ENCODE peak calls at places on chromosomes 6 and 20, in seven cellular contexts. A, C, G, I, X, U and S are unnamed samples.

GRCh38 chr20:11585752-11586352 is 331.8 kb upstream of the BTBD3 start:
- DNase-seq in A (no peak), C (peak), G (no peak), I (peak), X (no peak), U (no peak), S (no peak)

GRCh38 chr20:34891166-34892062 is 15.0 kb downstream of the ACSS2 start:
- DNase-seq in A (no peak), C (peak), G (no peak), I (no peak), X (no peak), U (no peak), S (no peak)

GRCh38 chr20:63178889-63179751 is 36.8 kb downstream of the YTHDF1 start:
- DNase-seq in A (no peak), C (peak), G (no peak), I (no peak), X (peak), U (peak), S (peak)

GRCh38 chr20:51687071-51687470 is 81.1 kb downstream of the ATP9A start:
- DNase-seq in A (no peak), C (peak), G (no peak), I (no peak), X (no peak), U (no peak), S (no peak)

GRCh38 chr6:146433881-146434741 is 109.5 kb upstream of the RAB32 start:
- DNase-seq in A (no peak), C (no peak), G (no peak), I (no peak), X (peak), U (no peak), S (peak)

GRCh38 chr6:105348897-105349296 is 54.0 kb downstream of the PREP start:
- DNase-seq in A (no peak), C (no peak), G (no peak), I (no peak), X (no peak), U (no peak), S (no peak)

GRCh38 chr6:35343092-35343834 is 905 bp downstream of the PPARD start:
- DNase-seq in A (no peak), C (no peak), G (no peak), I (no peak), X (peak), U (no peak), S (no peak)

GRCh38 chr6:5157744-5158143 is 72.6 kb downstream of the PPP1R3G start:
- DNase-seq in A (no peak), C (no peak), G (no peak), I (no peak), X (peak), U (no peak), S (no peak)

GRCh38 chr6:169702640-169703246 is 817 bp downstream of the C6orf120 start:
- DNase-seq in A (no peak), C (no peak), G (no peak), I (peak), X (peak), U (no peak), S (no peak)

GRCh38 chr6:32947552-32948465 is 5.1 kb downstream of the HLA-DMA start:
- DNase-seq in A (peak), C (peak), G (peak), I (peak), X (peak), U (no peak), S (peak)

GRCh38 chr6:72974276-72974675 is 251.0 kb downstream of the KHDC1L start:
- DNase-seq in A (no peak), C (no peak), G (no peak), I (no peak), X (no peak), U (no peak), S (no peak)

GRCh38 chr20:433300-433975 is 25.3 kb downstream of the RBCK1 start:
- DNase-seq in A (no peak), C (no peak), G (peak), I (no peak), X (no peak), U (no peak), S (no peak)

GRCh38 chr6:69732640-69733039 is 64.2 kb downstream of the LMBRD1 start:
- DNase-seq in A (no peak), C (no peak), G (peak), I (no peak), X (no peak), U (peak), S (no peak)

GRCh38 chr6:43804550-43805223 is 34.7 kb downstream of the VEGFA start:
- DNase-seq in A (no peak), C (no peak), G (no peak), I (peak), X (no peak), U (no peak), S (no peak)

GRCh38 chr20:23686046-23686750 is 2.6 kb downstream of the CST4 start:
- DNase-seq in A (no peak), C (no peak), G (no peak), I (no peak), X (no peak), U (no peak), S (no peak)

GRCh38 chr6:12458558-12458957 is 168.4 kb downstream of the EDN1 start:
- DNase-seq in A (no peak), C (no peak), G (no peak), I (no peak), X (no peak), U (no peak), S (no peak)

GRCh38 chr6:4586469-4586859 is 189.7 kb upstream of the CDYL start:
- DNase-seq in A (no peak), C (no peak), G (no peak), I (no peak), X (no peak), U (no peak), S (no peak)

GRCh38 chr6:22444335-22444734 is 125.0 kb upstream of the HDGFL1 start:
- DNase-seq in A (no peak), C (no peak), G (no peak), I (no peak), X (no peak), U (no peak), S (no peak)

GRCh38 chr6:96812077-96812703 is 25.1 kb downstream of the GPR63 start:
- DNase-seq in A (no peak), C (no peak), G (no peak), I (no peak), X (no peak), U (no peak), S (no peak)

GRCh38 chr20:45833883-45834796 is 541 bp downstream of the SNX21 start:
- DNase-seq in A (peak), C (no peak), G (no peak), I (peak), X (peak), U (peak), S (peak)

GRCh38 chr6:34346175-34347119 is 46.0 kb downstream of the NUDT3 start:
- DNase-seq in A (no peak), C (no peak), G (peak), I (no peak), X (no peak), U (no peak), S (no peak)

GRCh38 chr6:11645016-11645415 is 107.5 kb downstream of the TMEM170B start:
- DNase-seq in A (no peak), C (no peak), G (no peak), I (no peak), X (no peak), U (no peak), S (no peak)

GRCh38 chr6:106309766-106310373 is 15.7 kb downstream of the ATG5 start:
- DNase-seq in A (no peak), C (peak), G (no peak), I (peak), X (no peak), U (no peak), S (peak)

GRCh38 chr6:142045380-142046270 is 87.1 kb upstream of the GJE1 start:
- DNase-seq in A (no peak), C (peak), G (no peak), I (no peak), X (no peak), U (no peak), S (no peak)

GRCh38 chr6:74578339-74578738 is 627.5 kb downstream of the COL12A1 start:
- DNase-seq in A (no peak), C (no peak), G (no peak), I (no peak), X (no peak), U (no peak), S (no peak)

GRCh38 chr6:5996701-5997419 is 9.9 kb downstream of the NRN1 start:
- DNase-seq in A (no peak), C (no peak), G (no peak), I (no peak), X (peak), U (no peak), S (no peak)

GRCh38 chr6:64895945-64896344 is 811.1 kb downstream of the EYS start:
- DNase-seq in A (no peak), C (no peak), G (no peak), I (no peak), X (no peak), U (no peak), S (no peak)
- TF ChIP-seq JUND in A (no peak), C (no peak), G (no peak), I (no peak), X (no peak), U (no peak), S (no peak)

GRCh38 chr20:44309763-44310663 is 989 bp downstream of the FITM2 start:
- DNase-seq in A (no peak), C (no peak), G (no peak), I (no peak), X (no peak), U (peak), S (no peak)

GRCh38 chr20:44310664-44311639 is at the start of gene FITM2:
- DNase-seq in A (peak), C (peak), G (peak), I (peak), X (peak), U (peak), S (peak)

GRCh38 chr20:44319880-44320422 is 8.9 kb upstream of the FITM2 start:
- DNase-seq in A (no peak), C (no peak), G (no peak), I (no peak), X (no peak), U (no peak), S (no peak)

DNA sequence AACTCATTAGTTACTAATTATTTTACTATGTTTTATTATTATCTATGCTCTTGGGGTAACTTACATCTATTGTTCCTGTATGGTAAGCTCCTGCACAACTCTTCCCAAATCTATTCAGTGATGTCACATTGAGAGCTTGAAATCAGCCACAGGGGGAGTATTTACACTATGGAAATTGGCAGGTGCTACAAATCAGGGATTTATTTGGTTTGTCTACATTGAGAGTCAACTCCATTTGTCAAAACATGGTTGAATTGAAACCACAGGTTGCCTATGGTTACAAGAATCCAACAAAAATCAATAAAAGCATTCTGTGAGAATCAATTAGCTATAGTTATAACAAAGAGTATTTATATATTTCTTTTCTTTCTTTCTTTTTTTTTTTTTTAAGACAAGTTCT is 3.9 kb upstream of the FITM2 start:
- DNase-seq in A (no peak), C (no peak), G (no peak), I (no peak), X (no peak), U (no peak), S (no peak)
- TF ChIP-seq JUND in A (no peak), C (no peak), G (no peak), I (no peak), X (no peak), U (no peak), S (no peak)

DNA sequence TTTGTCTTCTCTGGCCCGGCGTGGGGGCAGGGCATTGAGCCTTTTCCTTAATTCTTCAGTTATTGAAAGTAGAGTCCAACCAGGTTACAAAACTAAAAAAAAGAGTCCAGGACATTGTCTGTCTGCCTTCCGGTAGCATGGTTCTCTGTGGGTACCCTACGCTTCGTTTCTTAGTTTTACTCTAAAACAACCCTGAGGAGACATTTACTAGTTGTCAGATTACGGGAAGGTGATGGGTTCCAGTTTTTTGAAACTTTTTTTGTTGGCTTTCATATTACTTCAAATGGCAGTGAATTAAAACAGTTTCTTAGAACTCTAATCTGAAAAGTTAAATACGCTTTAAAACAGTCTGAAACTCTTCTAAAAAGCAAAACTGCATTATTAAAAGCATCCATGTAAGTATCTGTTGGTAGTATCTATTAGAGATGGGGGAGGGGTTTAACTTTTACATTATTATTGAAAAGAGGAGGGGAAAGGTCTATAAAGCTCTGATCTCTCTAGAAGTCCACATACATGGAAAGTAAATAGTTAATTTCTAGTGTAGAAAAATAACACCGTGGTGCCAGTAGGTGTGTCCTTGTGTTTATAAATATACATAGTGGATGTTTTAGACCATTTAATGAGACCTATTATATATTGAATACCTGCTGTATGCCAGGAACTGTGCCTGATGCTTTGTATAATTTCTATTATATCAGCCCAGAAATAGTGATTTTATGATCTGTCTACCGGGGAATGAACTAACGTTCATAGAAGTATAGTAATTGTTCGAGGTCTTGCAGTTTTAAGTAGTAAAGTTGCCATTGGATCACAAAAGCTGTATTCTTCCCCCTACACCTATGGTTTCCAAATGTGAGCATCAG is 2.3 kb downstream of the BICRAL start:
- DNase-seq in A (no peak), C (no peak), G (no peak), I (no peak), X (no peak), U (peak), S (no peak)
- TF ChIP-seq JUND in A (no peak), C (no peak), G (no peak), I (no peak), X (no peak), U (no peak), S (no peak)

DNA sequence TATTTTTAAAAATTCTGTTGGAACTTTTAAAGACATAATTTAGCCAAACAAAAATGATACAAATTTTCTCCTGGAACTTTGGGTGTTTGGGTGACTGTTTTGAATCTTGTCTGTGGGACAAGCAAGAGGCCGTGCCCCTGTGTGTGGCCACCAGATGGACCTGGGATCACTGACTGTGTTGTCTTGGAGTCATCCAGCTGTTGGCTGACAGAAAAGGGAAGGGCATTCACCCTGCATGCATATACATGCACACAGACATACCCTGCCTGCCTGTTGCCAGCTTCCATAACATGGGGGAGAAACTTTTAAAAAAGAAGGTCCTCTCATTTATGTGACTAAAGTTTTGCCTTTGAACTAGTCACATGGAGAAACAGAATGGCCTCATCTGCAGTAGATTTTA is 72.7 kb downstream of the BLOC1S5 start:
- DNase-seq in A (no peak), C (no peak), G (no peak), I (no peak), X (no peak), U (no peak), S (no peak)
- TF ChIP-seq JUND in A (no peak), C (no peak), G (no peak), I (no peak), X (no peak), U (no peak), S (no peak)

GRCh38 chr6:165571068-165571682 is 91.9 kb downstream of the PDE10A start:
- DNase-seq in A (no peak), C (no peak), G (no peak), I (no peak), X (no peak), U (no peak), S (no peak)

GRCh38 chr6:165574770-165575549 is 88.1 kb downstream of the PDE10A start:
- DNase-seq in A (no peak), C (peak), G (no peak), I (no peak), X (no peak), U (no peak), S (no peak)

GRCh38 chr6:165574220-165574619 is 88.8 kb downstream of the PDE10A start:
- DNase-seq in A (no peak), C (no peak), G (no peak), I (no peak), X (no peak), U (no peak), S (no peak)

GRCh38 chr6:165573671-165574070 is 89.4 kb downstream of the PDE10A start:
- DNase-seq in A (no peak), C (peak), G (no peak), I (no peak), X (peak), U (no peak), S (no peak)

DNA sequence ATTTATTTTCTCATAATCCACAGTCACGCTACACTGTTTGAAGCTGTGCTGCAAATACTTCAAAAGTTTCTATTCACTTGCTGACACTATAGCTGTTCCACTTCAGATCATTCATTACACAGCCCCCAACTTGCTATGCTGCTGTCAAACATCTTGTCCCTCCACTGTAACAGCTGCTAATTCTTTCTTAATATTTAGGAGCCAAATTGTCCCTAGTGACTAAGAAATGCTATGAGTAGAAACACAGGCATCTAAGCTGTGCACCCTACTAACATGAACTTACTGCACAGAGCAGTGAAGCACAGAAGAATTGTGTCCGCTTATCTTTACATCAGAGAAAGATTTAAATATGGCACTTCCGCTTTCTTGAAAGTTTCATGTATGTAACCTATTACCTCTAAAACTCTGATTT is 91.3 kb downstream of the PDE10A start:
- DNase-seq in A (no peak), C (no peak), G (no peak), I (no peak), X (no peak), U (no peak), S (no peak)
- TF ChIP-seq JUND in A (no peak), C (no peak), G (no peak), I (no peak), X (no peak), U (no peak), S (no peak)

DNA sequence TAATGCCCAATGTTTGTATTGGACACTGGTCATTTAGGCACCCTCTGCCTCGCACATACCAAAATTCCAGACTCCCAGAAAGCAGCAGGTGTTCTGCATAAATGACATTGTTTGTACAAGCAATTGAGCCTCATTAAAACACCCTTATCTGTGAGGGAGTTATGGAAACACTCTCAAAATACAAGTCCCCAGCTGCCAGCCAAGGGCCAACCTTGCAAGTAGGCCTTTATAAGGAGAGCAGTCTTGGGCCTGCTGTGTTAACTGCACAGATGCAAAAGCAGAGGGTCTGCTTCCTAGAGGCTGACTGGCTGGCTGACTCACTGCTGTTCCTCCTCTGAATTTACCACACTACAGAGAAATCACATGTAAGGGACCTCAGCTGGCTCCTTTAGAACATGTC is 150.4 kb upstream of the HMGN3 start:
- DNase-seq in A (no peak), C (no peak), G (no peak), I (no peak), X (no peak), U (no peak), S (no peak)
- TF ChIP-seq JUND in A (no peak), C (no peak), G (no peak), I (no peak), X (no peak), U (no peak), S (no peak)

GRCh38 chr6:28807682-28808280 is 116.0 kb downstream of the TRIM27 start:
- DNase-seq in A (no peak), C (peak), G (no peak), I (peak), X (peak), U (peak), S (peak)

GRCh38 chr6:28809947-28810654 is 113.7 kb downstream of the TRIM27 start:
- DNase-seq in A (no peak), C (no peak), G (no peak), I (no peak), X (no peak), U (no peak), S (no peak)

GRCh38 chr6:28811873-28812272 is 111.9 kb downstream of the TRIM27 start:
- DNase-seq in A (no peak), C (no peak), G (no peak), I (peak), X (no peak), U (peak), S (no peak)

GRCh38 chr6:28810655-28811053 is 113.1 kb downstream of the TRIM27 start:
- DNase-seq in A (no peak), C (no peak), G (no peak), I (no peak), X (no peak), U (no peak), S (no peak)

DNA sequence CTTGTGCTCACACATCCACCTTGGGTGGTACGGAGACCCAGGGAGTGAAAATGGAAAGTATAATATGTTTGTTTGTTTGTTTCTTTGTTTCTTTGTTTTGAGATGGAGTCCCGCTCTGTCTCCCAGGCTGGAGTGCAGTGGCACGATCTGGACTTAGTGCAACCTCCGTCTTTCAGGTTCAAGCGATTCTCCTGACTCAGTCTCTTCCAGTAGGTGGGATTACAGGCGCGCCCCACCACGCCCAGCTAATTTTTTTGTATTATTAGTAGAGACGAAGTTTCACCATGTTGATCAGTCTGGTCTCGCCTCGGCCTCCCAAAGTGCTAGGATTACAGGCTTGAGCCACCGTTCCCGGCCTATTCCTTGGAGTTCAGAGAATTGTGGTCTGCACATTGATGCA is 115.4 kb downstream of the TRIM27 start:
- DNase-seq in A (no peak), C (no peak), G (no peak), I (no peak), X (no peak), U (no peak), S (no peak)
- TF ChIP-seq JUND in A (no peak), C (no peak), G (no peak), I (no peak), X (no peak), U (no peak), S (no peak)